ENCODE peak calls at places on chromosomes 6 and 20, in nine cellular contexts. V is NCI-H510A; O is GM23338; F is choroid plexus epithelial cell; Q is endothelial cell; D is chondrocyte; R is frontal cortex; A is fibroblast of lung; N is stimulated activated CD8-positive, alpha-beta memory T cell treated with anti-CD3 and anti-CD28 coated beads, Interleukin-15, amount 100 ng/mL, for 24 hours. X is an unnamed sample.

GRCh38 chr20:32560989-32561830 is 23.9 kb downstream of the NOL4L start:
- DNase-seq in D (no peak), N (no peak), O (peak), V (no peak), A (no peak), F (peak), R (no peak), Q (no peak), X (no peak)

GRCh38 chr20:7248392-7248992 is 481.0 kb downstream of the BMP2 start:
- DNase-seq in O (no peak), N (no peak), F (peak), A (no peak), Q (no peak), V (peak), D (no peak), R (no peak), X (no peak)

GRCh38 chr20:1935696-1936366 is 40.6 kb downstream of the SIRPA start:
- DNase-seq in V (no peak), F (no peak), O (no peak), R (peak), N (no peak), D (no peak), Q (no peak), A (no peak), X (no peak)

GRCh38 chr6:41427642-41428401 is 92.4 kb downstream of the NCR2 start:
- DNase-seq in A (peak), O (peak), D (no peak), N (no peak), Q (peak), R (peak), F (no peak), V (peak), X (no peak)

GRCh38 chr20:16434087-16434664 is 139.1 kb downstream of the KIF16B start:
- DNase-seq in V (no peak), D (peak), A (no peak), F (peak), R (no peak), O (peak), Q (peak), N (peak), X (peak)

GRCh38 chr6:112938656-112939055 is 591.5 kb downstream of the RFPL4B start:
- DNase-seq in O (no peak), R (no peak), N (no peak), V (no peak), A (no peak), Q (no peak), F (no peak), D (no peak), X (no peak)

GRCh38 chr6:111687652-111688051 is 82.0 kb upstream of the TRAF3IP2 start:
- DNase-seq in R (no peak), N (no peak), D (no peak), F (no peak), V (no peak), O (no peak), A (no peak), Q (no peak), X (no peak)

GRCh38 chr6:74741608-74742007 is 464.2 kb downstream of the COL12A1 start:
- DNase-seq in R (no peak), D (no peak), Q (no peak), F (no peak), O (peak), N (no peak), V (no peak), A (no peak), X (no peak)

GRCh38 chr6:140538926-140539325 is 1164.5 kb upstream of the CITED2 start:
- DNase-seq in A (peak), N (no peak), V (no peak), O (peak), Q (no peak), F (peak), R (no peak), D (no peak), X (no peak)